ENCODE peak calls at places on chromosomes 2 and 18, in six cellular contexts. P is fibroblast of lung; R is stimulated activated effector memory CD8-positive, alpha-beta T cell treated with anti-CD3 and anti-CD28 coated beads, Interleukin-12 subunit alpha, Interleukin-12 subunit beta, amount 100 ng/mL, for 72 hours; V is EL; H is OCI-M1; I is GM13976. K is an unnamed sample.

GRCh38 chr2:15656090-15656489 is 64.4 kb downstream of the DDX1 start:
- DNase-seq in P (no peak), R (no peak), V (no peak), H (no peak), I (no peak), K (no peak)

GRCh38 chr2:101972621-101973434 is 18.9 kb upstream of the IL1R2 start:
- DNase-seq in P (peak), R (no peak), V (peak), H (no peak), I (no peak), K (no peak)

GRCh38 chr2:12032421-12032820 is 286.0 kb downstream of the LPIN1 start:
- DNase-seq in P (no peak), R (no peak), V (no peak), H (peak), I (peak), K (no peak)

GRCh38 chr2:234556848-234557573 is 60.1 kb upstream of the ARL4C start:
- DNase-seq in P (peak), R (no peak), V (peak), H (no peak), I (no peak), K (no peak)

GRCh38 chr2:100526868-100527267 is 35.9 kb upstream of the PDCL3 start:
- DNase-seq in P (no peak), R (no peak), V (no peak), H (no peak), I (no peak), K (no peak)

GRCh38 chr2:55268288-55268906 is 634 bp downstream of the MTIF2 start:
- DNase-seq in P (no peak), R (no peak), V (no peak), H (peak), I (no peak), K (no peak)

GRCh38 chr2:120301289-120301688 is 44.6 kb upstream of the INHBB start:
- DNase-seq in P (no peak), R (no peak), V (no peak), H (no peak), I (no peak), K (no peak)

GRCh38 chr2:74399785-74400184 is 19.7 kb upstream of the DCTN1 start:
- DNase-seq in P (no peak), R (no peak), V (peak), H (peak), I (peak), K (no peak)

GRCh38 chr2:11539317-11540147 is 5.7 kb downstream of the GREB1 start:
- DNase-seq in P (no peak), R (no peak), V (no peak), H (no peak), I (no peak), K (no peak)

GRCh38 chr18:74316257-74317180 is 880 bp downstream of the C18orf63 start:
- DNase-seq in P (peak), R (no peak), V (peak), H (no peak), I (no peak), K (no peak)

GRCh38 chr2:55014962-55015939 is 35.0 kb downstream of the RTN4 start:
- DNase-seq in P (peak), R (no peak), V (peak), H (peak), I (peak), K (no peak)